ENCODE peak calls at places on chromosomes 11 and 22, in four cellular contexts. One of them, this sample, is unnamed.

GRCh38 chr11:13884159-13884799 is 78.2 kb upstream of the SPON1 start:
- DNase-seq in mesenchymal stem cell: no peak
- DNase-seq in mesendoderm: no peak
- DNase-seq in activated T-helper 1 cell treated with anti-CD3 and anti-CD28 coated beads, Interleukin-12 subunit alpha, Interleukin-12 subunit beta, Interleukin-2, Interleukin-4 antibody, amounts not matched to agents 30 ng/mL and 10 ng/mL and 1 ng/mL, durations not matched to agents 14 hours and 24 hours and 36 hours: no peak
- DNase-seq in this sample: no peak

GRCh38 chr22:38834215-38834953 is 9.4 kb downstream of the NPTXR start:
- DNase-seq in mesenchymal stem cell: no peak
- DNase-seq in mesendoderm: no peak
- DNase-seq in activated T-helper 1 cell treated with anti-CD3 and anti-CD28 coated beads, Interleukin-12 subunit alpha, Interleukin-12 subunit beta, Interleukin-2, Interleukin-4 antibody, amounts not matched to agents 30 ng/mL and 10 ng/mL and 1 ng/mL, durations not matched to agents 14 hours and 24 hours and 36 hours: no peak
- DNase-seq in this sample: no peak

GRCh38 chr11:63589000-63589399 is 25.2 kb downstream of the PLAAT3 start:
- DNase-seq in mesenchymal stem cell: no peak
- DNase-seq in mesendoderm: no peak
- DNase-seq in activated T-helper 1 cell treated with anti-CD3 and anti-CD28 coated beads, Interleukin-12 subunit alpha, Interleukin-12 subunit beta, Interleukin-2, Interleukin-4 antibody, amounts not matched to agents 30 ng/mL and 10 ng/mL and 1 ng/mL, durations not matched to agents 14 hours and 24 hours and 36 hours: no peak
- DNase-seq in this sample: no peak

GRCh38 chr22:36506637-36507517 is at the start of gene FOXRED2:
- DNase-seq in mesenchymal stem cell: peak
- DNase-seq in mesendoderm: peak
- DNase-seq in activated T-helper 1 cell treated with anti-CD3 and anti-CD28 coated beads, Interleukin-12 subunit alpha, Interleukin-12 subunit beta, Interleukin-2, Interleukin-4 antibody, amounts not matched to agents 30 ng/mL and 10 ng/mL and 1 ng/mL, durations not matched to agents 14 hours and 24 hours and 36 hours: peak
- DNase-seq in this sample: peak

GRCh38 chr11:63979426-63979825 is 5.0 kb downstream of the COX8A start:
- DNase-seq in mesenchymal stem cell: no peak
- DNase-seq in mesendoderm: no peak
- DNase-seq in activated T-helper 1 cell treated with anti-CD3 and anti-CD28 coated beads, Interleukin-12 subunit alpha, Interleukin-12 subunit beta, Interleukin-2, Interleukin-4 antibody, amounts not matched to agents 30 ng/mL and 10 ng/mL and 1 ng/mL, durations not matched to agents 14 hours and 24 hours and 36 hours: no peak
- DNase-seq in this sample: no peak

GRCh38 chr11:124678416-124678815 is 4.7 kb downstream of the SPA17 start:
- DNase-seq in mesenchymal stem cell: no peak
- DNase-seq in mesendoderm: no peak
- DNase-seq in activated T-helper 1 cell treated with anti-CD3 and anti-CD28 coated beads, Interleukin-12 subunit alpha, Interleukin-12 subunit beta, Interleukin-2, Interleukin-4 antibody, amounts not matched to agents 30 ng/mL and 10 ng/mL and 1 ng/mL, durations not matched to agents 14 hours and 24 hours and 36 hours: no peak
- DNase-seq in this sample: no peak

GRCh38 chr11:33997473-33998347 is 53.8 kb upstream of the CAPRIN1 start:
- DNase-seq in mesenchymal stem cell: peak
- DNase-seq in mesendoderm: peak
- DNase-seq in activated T-helper 1 cell treated with anti-CD3 and anti-CD28 coated beads, Interleukin-12 subunit alpha, Interleukin-12 subunit beta, Interleukin-2, Interleukin-4 antibody, amounts not matched to agents 30 ng/mL and 10 ng/mL and 1 ng/mL, durations not matched to agents 14 hours and 24 hours and 36 hours: no peak
- DNase-seq in this sample: peak

GRCh38 chr11:100769165-100769564 is 82.1 kb downstream of the ARHGAP42 start:
- DNase-seq in mesenchymal stem cell: no peak
- DNase-seq in mesendoderm: peak
- DNase-seq in activated T-helper 1 cell treated with anti-CD3 and anti-CD28 coated beads, Interleukin-12 subunit alpha, Interleukin-12 subunit beta, Interleukin-2, Interleukin-4 antibody, amounts not matched to agents 30 ng/mL and 10 ng/mL and 1 ng/mL, durations not matched to agents 14 hours and 24 hours and 36 hours: no peak
- DNase-seq in this sample: peak

GRCh38 chr11:63769044-63769718 is 606 bp upstream of the ZFTA start:
- DNase-seq in mesenchymal stem cell: peak
- DNase-seq in mesendoderm: no peak
- DNase-seq in activated T-helper 1 cell treated with anti-CD3 and anti-CD28 coated beads, Interleukin-12 subunit alpha, Interleukin-12 subunit beta, Interleukin-2, Interleukin-4 antibody, amounts not matched to agents 30 ng/mL and 10 ng/mL and 1 ng/mL, durations not matched to agents 14 hours and 24 hours and 36 hours: peak
- DNase-seq in this sample: peak

GRCh38 chr22:40101417-40102101 is 76.2 kb upstream of the TNRC6B start:
- DNase-seq in mesenchymal stem cell: no peak
- DNase-seq in mesendoderm: no peak
- DNase-seq in activated T-helper 1 cell treated with anti-CD3 and anti-CD28 coated beads, Interleukin-12 subunit alpha, Interleukin-12 subunit beta, Interleukin-2, Interleukin-4 antibody, amounts not matched to agents 30 ng/mL and 10 ng/mL and 1 ng/mL, durations not matched to agents 14 hours and 24 hours and 36 hours: no peak
- DNase-seq in this sample: no peak

GRCh38 chr11:26599876-26600434 is 27.9 kb upstream of the MUC15 start:
- DNase-seq in mesenchymal stem cell: no peak
- DNase-seq in mesendoderm: no peak
- DNase-seq in activated T-helper 1 cell treated with anti-CD3 and anti-CD28 coated beads, Interleukin-12 subunit alpha, Interleukin-12 subunit beta, Interleukin-2, Interleukin-4 antibody, amounts not matched to agents 30 ng/mL and 10 ng/mL and 1 ng/mL, durations not matched to agents 14 hours and 24 hours and 36 hours: no peak
- DNase-seq in this sample: peak

GRCh38 chr11:73344191-73344607 is 32.0 kb upstream of the RELT start:
- DNase-seq in mesenchymal stem cell: no peak
- DNase-seq in mesendoderm: no peak
- DNase-seq in activated T-helper 1 cell treated with anti-CD3 and anti-CD28 coated beads, Interleukin-12 subunit alpha, Interleukin-12 subunit beta, Interleukin-2, Interleukin-4 antibody, amounts not matched to agents 30 ng/mL and 10 ng/mL and 1 ng/mL, durations not matched to agents 14 hours and 24 hours and 36 hours: no peak
- DNase-seq in this sample: peak

GRCh38 chr11:78941226-78941851 is 366.7 kb upstream of the NARS2 start:
- DNase-seq in mesenchymal stem cell: no peak
- DNase-seq in mesendoderm: no peak
- DNase-seq in activated T-helper 1 cell treated with anti-CD3 and anti-CD28 coated beads, Interleukin-12 subunit alpha, Interleukin-12 subunit beta, Interleukin-2, Interleukin-4 antibody, amounts not matched to agents 30 ng/mL and 10 ng/mL and 1 ng/mL, durations not matched to agents 14 hours and 24 hours and 36 hours: no peak
- DNase-seq in this sample: peak

GRCh38 chr22:21650823-21651520 is 8.9 kb downstream of the SDF2L1 start:
- DNase-seq in mesenchymal stem cell: no peak
- DNase-seq in mesendoderm: peak
- DNase-seq in activated T-helper 1 cell treated with anti-CD3 and anti-CD28 coated beads, Interleukin-12 subunit alpha, Interleukin-12 subunit beta, Interleukin-2, Interleukin-4 antibody, amounts not matched to agents 30 ng/mL and 10 ng/mL and 1 ng/mL, durations not matched to agents 14 hours and 24 hours and 36 hours: no peak
- DNase-seq in this sample: no peak

GRCh38 chr11:64340671-64341335 is 799 bp downstream of the CCDC88B start:
- DNase-seq in mesenchymal stem cell: no peak
- DNase-seq in mesendoderm: peak
- DNase-seq in activated T-helper 1 cell treated with anti-CD3 and anti-CD28 coated beads, Interleukin-12 subunit alpha, Interleukin-12 subunit beta, Interleukin-2, Interleukin-4 antibody, amounts not matched to agents 30 ng/mL and 10 ng/mL and 1 ng/mL, durations not matched to agents 14 hours and 24 hours and 36 hours: peak
- DNase-seq in this sample: peak

GRCh38 chr11:71572811-71573210 is 7.4 kb downstream of the KRTAP5-10 start:
- DNase-seq in mesenchymal stem cell: no peak
- DNase-seq in mesendoderm: no peak
- DNase-seq in activated T-helper 1 cell treated with anti-CD3 and anti-CD28 coated beads, Interleukin-12 subunit alpha, Interleukin-12 subunit beta, Interleukin-2, Interleukin-4 antibody, amounts not matched to agents 30 ng/mL and 10 ng/mL and 1 ng/mL, durations not matched to agents 14 hours and 24 hours and 36 hours: no peak
- DNase-seq in this sample: no peak

GRCh38 chr11:76385903-76386302 is 4.8 kb downstream of the GVQW3 start:
- DNase-seq in mesenchymal stem cell: no peak
- DNase-seq in mesendoderm: peak
- DNase-seq in activated T-helper 1 cell treated with anti-CD3 and anti-CD28 coated beads, Interleukin-12 subunit alpha, Interleukin-12 subunit beta, Interleukin-2, Interleukin-4 antibody, amounts not matched to agents 30 ng/mL and 10 ng/mL and 1 ng/mL, durations not matched to agents 14 hours and 24 hours and 36 hours: no peak
- DNase-seq in this sample: peak

GRCh38 chr11:85725510-85726258 is 39.7 kb upstream of the CCDC89 start:
- DNase-seq in mesenchymal stem cell: peak
- DNase-seq in mesendoderm: peak
- DNase-seq in activated T-helper 1 cell treated with anti-CD3 and anti-CD28 coated beads, Interleukin-12 subunit alpha, Interleukin-12 subunit beta, Interleukin-2, Interleukin-4 antibody, amounts not matched to agents 30 ng/mL and 10 ng/mL and 1 ng/mL, durations not matched to agents 14 hours and 24 hours and 36 hours: no peak
- DNase-seq in this sample: peak

GRCh38 chr11:75762885-75763284 is 5.7 kb upstream of the DGAT2 start:
- DNase-seq in mesenchymal stem cell: peak
- DNase-seq in mesendoderm: no peak
- DNase-seq in activated T-helper 1 cell treated with anti-CD3 and anti-CD28 coated beads, Interleukin-12 subunit alpha, Interleukin-12 subunit beta, Interleukin-2, Interleukin-4 antibody, amounts not matched to agents 30 ng/mL and 10 ng/mL and 1 ng/mL, durations not matched to agents 14 hours and 24 hours and 36 hours: no peak
- DNase-seq in this sample: no peak

GRCh38 chr22:47367993-47368945 is 605.8 kb downstream of the TBC1D22A start:
- DNase-seq in mesenchymal stem cell: no peak
- DNase-seq in mesendoderm: no peak
- DNase-seq in activated T-helper 1 cell treated with anti-CD3 and anti-CD28 coated beads, Interleukin-12 subunit alpha, Interleukin-12 subunit beta, Interleukin-2, Interleukin-4 antibody, amounts not matched to agents 30 ng/mL and 10 ng/mL and 1 ng/mL, durations not matched to agents 14 hours and 24 hours and 36 hours: no peak
- DNase-seq in this sample: no peak

GRCh38 chr22:39219071-39220050 is 25.4 kb downstream of the PDGFB start:
- DNase-seq in mesenchymal stem cell: no peak
- DNase-seq in mesendoderm: peak
- DNase-seq in activated T-helper 1 cell treated with anti-CD3 and anti-CD28 coated beads, Interleukin-12 subunit alpha, Interleukin-12 subunit beta, Interleukin-2, Interleukin-4 antibody, amounts not matched to agents 30 ng/mL and 10 ng/mL and 1 ng/mL, durations not matched to agents 14 hours and 24 hours and 36 hours: no peak
- DNase-seq in this sample: no peak

GRCh38 chr22:27474711-27475547 is 326.6 kb downstream of the MN1 start:
- DNase-seq in mesenchymal stem cell: peak
- DNase-seq in mesendoderm: peak
- DNase-seq in activated T-helper 1 cell treated with anti-CD3 and anti-CD28 coated beads, Interleukin-12 subunit alpha, Interleukin-12 subunit beta, Interleukin-2, Interleukin-4 antibody, amounts not matched to agents 30 ng/mL and 10 ng/mL and 1 ng/mL, durations not matched to agents 14 hours and 24 hours and 36 hours: no peak
- DNase-seq in this sample: no peak

GRCh38 chr11:65604258-65604657 is 8.7 kb upstream of the KCNK7 start:
- DNase-seq in mesenchymal stem cell: no peak
- DNase-seq in mesendoderm: no peak
- DNase-seq in activated T-helper 1 cell treated with anti-CD3 and anti-CD28 coated beads, Interleukin-12 subunit alpha, Interleukin-12 subunit beta, Interleukin-2, Interleukin-4 antibody, amounts not matched to agents 30 ng/mL and 10 ng/mL and 1 ng/mL, durations not matched to agents 14 hours and 24 hours and 36 hours: no peak
- DNase-seq in this sample: no peak

GRCh38 chr22:35426801-35427140 is 26.8 kb downstream of the MCM5 start:
- DNase-seq in mesenchymal stem cell: no peak
- DNase-seq in mesendoderm: peak
- DNase-seq in activated T-helper 1 cell treated with anti-CD3 and anti-CD28 coated beads, Interleukin-12 subunit alpha, Interleukin-12 subunit beta, Interleukin-2, Interleukin-4 antibody, amounts not matched to agents 30 ng/mL and 10 ng/mL and 1 ng/mL, durations not matched to agents 14 hours and 24 hours and 36 hours: no peak
- DNase-seq in this sample: peak

GRCh38 chr22:23743303-23743705 is 7.6 kb downstream of the ZNF70 start:
- DNase-seq in mesenchymal stem cell: no peak
- DNase-seq in mesendoderm: no peak
- DNase-seq in activated T-helper 1 cell treated with anti-CD3 and anti-CD28 coated beads, Interleukin-12 subunit alpha, Interleukin-12 subunit beta, Interleukin-2, Interleukin-4 antibody, amounts not matched to agents 30 ng/mL and 10 ng/mL and 1 ng/mL, durations not matched to agents 14 hours and 24 hours and 36 hours: no peak
- DNase-seq in this sample: no peak

GRCh38 chr11:103806130-103806900 is 230.1 kb upstream of the DDI1 start:
- DNase-seq in mesenchymal stem cell: peak
- DNase-seq in mesendoderm: no peak
- DNase-seq in activated T-helper 1 cell treated with anti-CD3 and anti-CD28 coated beads, Interleukin-12 subunit alpha, Interleukin-12 subunit beta, Interleukin-2, Interleukin-4 antibody, amounts not matched to agents 30 ng/mL and 10 ng/mL and 1 ng/mL, durations not matched to agents 14 hours and 24 hours and 36 hours: no peak
- DNase-seq in this sample: no peak

GRCh38 chr11:78110830-78111229 is 28.6 kb downstream of the ALG8 start:
- DNase-seq in mesenchymal stem cell: no peak
- DNase-seq in mesendoderm: no peak
- DNase-seq in activated T-helper 1 cell treated with anti-CD3 and anti-CD28 coated beads, Interleukin-12 subunit alpha, Interleukin-12 subunit beta, Interleukin-2, Interleukin-4 antibody, amounts not matched to agents 30 ng/mL and 10 ng/mL and 1 ng/mL, durations not matched to agents 14 hours and 24 hours and 36 hours: no peak
- DNase-seq in this sample: no peak

GRCh38 chr22:36359172-36359973 is 28.4 kb downstream of the MYH9 start:
- DNase-seq in mesenchymal stem cell: no peak
- DNase-seq in mesendoderm: no peak
- DNase-seq in activated T-helper 1 cell treated with anti-CD3 and anti-CD28 coated beads, Interleukin-12 subunit alpha, Interleukin-12 subunit beta, Interleukin-2, Interleukin-4 antibody, amounts not matched to agents 30 ng/mL and 10 ng/mL and 1 ng/mL, durations not matched to agents 14 hours and 24 hours and 36 hours: no peak
- DNase-seq in this sample: no peak

GRCh38 chr22:32665676-32666075 is 135.8 kb upstream of the TIMP3 start:
- DNase-seq in mesenchymal stem cell: peak
- DNase-seq in mesendoderm: no peak
- DNase-seq in activated T-helper 1 cell treated with anti-CD3 and anti-CD28 coated beads, Interleukin-12 subunit alpha, Interleukin-12 subunit beta, Interleukin-2, Interleukin-4 antibody, amounts not matched to agents 30 ng/mL and 10 ng/mL and 1 ng/mL, durations not matched to agents 14 hours and 24 hours and 36 hours: no peak
- DNase-seq in this sample: no peak

GRCh38 chr22:25282671-25283561 is 63.5 kb downstream of the CRYBB2 start:
- DNase-seq in mesenchymal stem cell: no peak
- DNase-seq in mesendoderm: peak
- DNase-seq in activated T-helper 1 cell treated with anti-CD3 and anti-CD28 coated beads, Interleukin-12 subunit alpha, Interleukin-12 subunit beta, Interleukin-2, Interleukin-4 antibody, amounts not matched to agents 30 ng/mL and 10 ng/mL and 1 ng/mL, durations not matched to agents 14 hours and 24 hours and 36 hours: no peak
- DNase-seq in this sample: peak

GRCh38 chr22:29359469-29359868 is 28.9 kb downstream of the AP1B1 start:
- DNase-seq in mesenchymal stem cell: peak
- DNase-seq in mesendoderm: peak
- DNase-seq in activated T-helper 1 cell treated with anti-CD3 and anti-CD28 coated beads, Interleukin-12 subunit alpha, Interleukin-12 subunit beta, Interleukin-2, Interleukin-4 antibody, amounts not matched to agents 30 ng/mL and 10 ng/mL and 1 ng/mL, durations not matched to agents 14 hours and 24 hours and 36 hours: no peak
- DNase-seq in this sample: peak

GRCh38 chr11:87299041-87299481 is 261.3 kb downstream of the TMEM135 start:
- DNase-seq in mesenchymal stem cell: peak
- DNase-seq in mesendoderm: peak
- DNase-seq in activated T-helper 1 cell treated with anti-CD3 and anti-CD28 coated beads, Interleukin-12 subunit alpha, Interleukin-12 subunit beta, Interleukin-2, Interleukin-4 antibody, amounts not matched to agents 30 ng/mL and 10 ng/mL and 1 ng/mL, durations not matched to agents 14 hours and 24 hours and 36 hours: no peak
- DNase-seq in this sample: no peak

GRCh38 chr22:35971418-35972119 is 57.1 kb downstream of the RBFOX2 start:
- DNase-seq in mesenchymal stem cell: peak
- DNase-seq in mesendoderm: peak
- DNase-seq in activated T-helper 1 cell treated with anti-CD3 and anti-CD28 coated beads, Interleukin-12 subunit alpha, Interleukin-12 subunit beta, Interleukin-2, Interleukin-4 antibody, amounts not matched to agents 30 ng/mL and 10 ng/mL and 1 ng/mL, durations not matched to agents 14 hours and 24 hours and 36 hours: no peak
- DNase-seq in this sample: peak

GRCh38 chr11:40513281-40513680 is 946.2 kb downstream of the LRRC4C start:
- DNase-seq in mesenchymal stem cell: no peak
- DNase-seq in mesendoderm: peak
- DNase-seq in activated T-helper 1 cell treated with anti-CD3 and anti-CD28 coated beads, Interleukin-12 subunit alpha, Interleukin-12 subunit beta, Interleukin-2, Interleukin-4 antibody, amounts not matched to agents 30 ng/mL and 10 ng/mL and 1 ng/mL, durations not matched to agents 14 hours and 24 hours and 36 hours: no peak
- DNase-seq in this sample: no peak